ENCODE peak calls at places on chromosomes 11 and 22, in eight cellular contexts. D is heart left ventricle; P is PC-3; X is HFFc6; G is activated naive CD8-positive, alpha-beta T cell treated with anti-CD3 and anti-CD28 coated beads, Interleukin-2, amount 50 U/mL, for 24 hours; N is Calu3; M is amygdala; B is neural crest cell. V is an unnamed sample.

GRCh38 chr22:40432167-40432566 is 61.8 kb downstream of the SGSM3 start:
- DNase-seq in P (no peak), D (no peak), G (no peak), X (no peak), M (no peak), N (no peak), B (no peak), V (no peak)

GRCh38 chr11:57230797-57231538 is 6.1 kb downstream of the APLNR start:
- DNase-seq in N (no peak), D (no peak), G (no peak), M (no peak), B (no peak), P (no peak), X (no peak), V (no peak)

GRCh38 chr11:34637303-34637702 is 16.4 kb downstream of the EHF start:
- DNase-seq in G (no peak), X (no peak), P (no peak), N (no peak), B (no peak), M (no peak), D (peak), V (peak)

GRCh38 chr11:4178813-4179662 is 84.4 kb downstream of the RRM1 start:
- DNase-seq in G (no peak), P (no peak), X (no peak), N (no peak), M (no peak), B (no peak), D (no peak), V (no peak)

GRCh38 chr11:18523079-18523478 is 3.7 kb downstream of the TSG101 start:
- DNase-seq in B (no peak), P (peak), G (no peak), D (no peak), M (no peak), N (no peak), X (no peak), V (no peak)

GRCh38 chr22:49183826-49184216 is 643.9 kb downstream of the BRD1 start:
- DNase-seq in D (no peak), B (no peak), X (no peak), G (no peak), M (no peak), N (no peak), P (no peak), V (no peak)

GRCh38 chr11:14041040-14041439 is 78.5 kb downstream of the SPON1 start:
- DNase-seq in X (no peak), N (no peak), G (no peak), D (no peak), P (peak), B (no peak), M (no peak), V (no peak)

GRCh38 chr11:109808569-109808968 is 284.6 kb upstream of the ZC3H12C start:
- DNase-seq in X (no peak), P (peak), M (no peak), B (no peak), D (no peak), G (no peak), N (no peak), V (no peak)

GRCh38 chr11:62832346-62833234 is at the start of gene TEX54:
- DNase-seq in N (no peak), M (no peak), G (no peak), B (no peak), D (peak), X (no peak), P (no peak), V (no peak)

GRCh38 chr11:120061761-120062560 is 76.0 kb downstream of the TRIM29 start:
- DNase-seq in G (no peak), M (peak), B (peak), X (peak), P (no peak), N (no peak), D (no peak), V (no peak)

GRCh38 chr11:61198391-61198790 is 4.9 kb upstream of the PGA3 start:
- DNase-seq in N (no peak), M (no peak), X (no peak), B (no peak), D (no peak), P (no peak), G (no peak), V (no peak)

GRCh38 chr11:114059278-114059983 is at the start of gene ZBTB16:
- DNase-seq in N (no peak), P (no peak), M (peak), B (peak), D (peak), G (peak), X (no peak), V (peak)

GRCh38 chr11:113314389-113315301 is at the start of gene TTC12:
- DNase-seq in P (peak), N (peak), B (peak), M (peak), G (peak), D (peak), X (peak), V (peak)

GRCh38 chr22:48505891-48506290 is 1321.8 kb downstream of the BRD1 start:
- DNase-seq in N (no peak), D (no peak), G (no peak), X (no peak), B (no peak), M (no peak), P (no peak), V (no peak)

GRCh38 chr11:117146521-117146920 is 2.4 kb downstream of the PAFAH1B2 start:
- DNase-seq in G (no peak), P (no peak), M (no peak), N (no peak), X (no peak), B (no peak), D (no peak), V (no peak)

GRCh38 chr11:112285918-112286317 is 25.3 kb upstream of the PLET1 start:
- DNase-seq in N (no peak), G (no peak), D (no peak), M (no peak), X (peak), B (no peak), P (no peak), V (no peak)

GRCh38 chr11:19810852-19811251 is 98.2 kb downstream of the NAV2 start:
- DNase-seq in X (no peak), G (no peak), B (no peak), N (no peak), D (no peak), P (peak), M (no peak), V (no peak)

GRCh38 chr22:30606455-30607299 is at the start of gene TCN2:
- DNase-seq in D (peak), G (peak), P (peak), M (peak), N (peak), B (peak), X (peak), V (peak)

GRCh38 chr11:121367434-121367833 is 74.9 kb downstream of the SC5D start:
- DNase-seq in P (no peak), N (no peak), B (no peak), M (no peak), X (no peak), G (peak), D (no peak), V (peak)

GRCh38 chr11:91730620-91731019 is 494.0 kb upstream of the FAT3 start:
- DNase-seq in D (no peak), B (no peak), P (no peak), X (no peak), N (no peak), M (no peak), G (no peak), V (no peak)

GRCh38 chr11:17739945-17740338 is 5.4 kb downstream of the KCNC1 start:
- DNase-seq in P (no peak), N (no peak), B (no peak), M (no peak), X (no peak), D (no peak), G (no peak), V (no peak)

GRCh38 chr11:94545641-94546470 is 2.1 kb downstream of the FUT4 start:
- DNase-seq in X (no peak), P (no peak), D (no peak), B (no peak), N (no peak), G (no peak), M (no peak), V (no peak)

GRCh38 chr22:28051787-28052356 is 132.8 kb upstream of the PITPNB start:
- DNase-seq in G (peak), P (peak), M (no peak), X (peak), N (peak), B (peak), D (peak), V (no peak)